ENCODE peak calls at places on chromosomes 4 and X, in four cellular contexts. Y, W, A and M are unnamed samples.

GRCh38 chrX:54423161-54423888 is 16.9 kb upstream of the TSR2 start:
- DNase-seq in A (no peak), Y (no peak), W (peak), M (no peak)

GRCh38 chr4:2042207-2042946 is 16.8 kb upstream of the NAT8L start:
- DNase-seq in W (no peak), A (no peak), Y (no peak), M (no peak)

GRCh38 chr4:6595897-6596537 is 21.0 kb downstream of the MAN2B2 start:
- DNase-seq in A (no peak), Y (no peak), W (no peak), M (peak)

GRCh38 chr4:119068529-119068962 is 67.1 kb upstream of the MYOZ2 start:
- DNase-seq in Y (no peak), W (no peak), A (no peak), M (peak)

GRCh38 chr4:91288702-91289311 is 1015.0 kb upstream of the GRID2 start:
- DNase-seq in Y (no peak), A (no peak), W (no peak), M (no peak)

GRCh38 chrX:69293776-69294601 is 128.7 kb upstream of the PJA1 start:
- DNase-seq in W (no peak), Y (no peak), A (no peak), M (no peak)

GRCh38 chr4:53050361-53050774 is 188.3 kb downstream of the RASL11B start:
- DNase-seq in A (no peak), W (no peak), Y (no peak), M (no peak)

GRCh38 chr4:76504613-76505465 is 69.8 kb downstream of the SHROOM3 start:
- DNase-seq in Y (no peak), W (peak), A (peak), M (peak)

GRCh38 chr4:48570646-48571220 is 80.7 kb downstream of the ZAR1 start:
- DNase-seq in Y (no peak), W (peak), A (no peak), M (no peak)

GRCh38 chr4:121519236-121519838 is 138.5 kb upstream of the QRFPR start:
- DNase-seq in Y (no peak), A (no peak), W (no peak), M (no peak)

GRCh38 chr4:152103181-152103901 is 342.5 kb upstream of the GATB start:
- DNase-seq in Y (no peak), A (no peak), W (no peak), M (no peak)

GRCh38 chrX:97311066-97311778 is 427.5 kb downstream of the RPA4 start:
- DNase-seq in Y (no peak), W (no peak), A (no peak), M (no peak)

GRCh38 chr4:139419388-139419914 is 34.5 kb upstream of the RAB33B start:
- DNase-seq in Y (no peak), W (peak), A (peak), M (peak)
- H3K27ac ChIP-seq in Y (no peak), W (no peak), A (peak), M (peak)

DNA sequence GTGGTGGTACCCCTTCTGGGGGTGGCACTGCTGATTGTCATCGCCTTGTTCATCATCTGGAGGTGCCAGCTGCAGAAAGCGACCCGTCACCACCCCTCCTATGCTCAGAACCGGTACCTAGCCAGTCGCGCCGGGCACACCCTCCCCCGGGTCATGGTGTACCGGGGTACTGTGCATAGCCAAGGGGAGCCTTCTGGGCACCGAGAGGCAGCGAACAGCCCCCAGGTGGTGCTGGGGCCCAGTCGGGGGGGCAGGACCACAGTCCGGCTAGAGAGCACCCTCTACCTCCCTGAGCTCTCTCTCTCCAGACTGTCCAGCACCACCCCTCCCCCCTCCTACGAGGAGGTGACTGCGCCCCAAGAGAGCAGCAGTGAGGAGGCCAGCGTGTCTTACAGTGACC is 5.3 kb downstream of the PRRG3 start:
- DNase-seq in Y (no peak), W (no peak), A (no peak), M (no peak)
- H3K27ac ChIP-seq in Y (no peak), W (no peak), A (no peak), M (no peak)

GRCh38 chr4:17690135-17690534 is 75.7 kb downstream of the MED28 start:
- DNase-seq in Y (no peak), A (no peak), W (no peak), M (no peak)
- H3K27ac ChIP-seq in Y (no peak), A (no peak), W (no peak), M (no peak)

GRCh38 chrX:47574609-47575325 is 7.5 kb upstream of the TIMP1 start:
- DNase-seq in W (no peak), Y (no peak), A (no peak), M (no peak)

GRCh38 chrX:47574096-47574553 is 8.1 kb upstream of the TIMP1 start:
- DNase-seq in A (no peak), Y (no peak), W (no peak), M (no peak)

GRCh38 chrX:47572773-47573333 is 9.4 kb upstream of the TIMP1 start:
- DNase-seq in W (no peak), A (no peak), Y (no peak), M (no peak)

GRCh38 chrX:47571896-47572295 is 10.3 kb upstream of the TIMP1 start:
- DNase-seq in A (no peak), Y (no peak), W (no peak), M (no peak)

DNA sequence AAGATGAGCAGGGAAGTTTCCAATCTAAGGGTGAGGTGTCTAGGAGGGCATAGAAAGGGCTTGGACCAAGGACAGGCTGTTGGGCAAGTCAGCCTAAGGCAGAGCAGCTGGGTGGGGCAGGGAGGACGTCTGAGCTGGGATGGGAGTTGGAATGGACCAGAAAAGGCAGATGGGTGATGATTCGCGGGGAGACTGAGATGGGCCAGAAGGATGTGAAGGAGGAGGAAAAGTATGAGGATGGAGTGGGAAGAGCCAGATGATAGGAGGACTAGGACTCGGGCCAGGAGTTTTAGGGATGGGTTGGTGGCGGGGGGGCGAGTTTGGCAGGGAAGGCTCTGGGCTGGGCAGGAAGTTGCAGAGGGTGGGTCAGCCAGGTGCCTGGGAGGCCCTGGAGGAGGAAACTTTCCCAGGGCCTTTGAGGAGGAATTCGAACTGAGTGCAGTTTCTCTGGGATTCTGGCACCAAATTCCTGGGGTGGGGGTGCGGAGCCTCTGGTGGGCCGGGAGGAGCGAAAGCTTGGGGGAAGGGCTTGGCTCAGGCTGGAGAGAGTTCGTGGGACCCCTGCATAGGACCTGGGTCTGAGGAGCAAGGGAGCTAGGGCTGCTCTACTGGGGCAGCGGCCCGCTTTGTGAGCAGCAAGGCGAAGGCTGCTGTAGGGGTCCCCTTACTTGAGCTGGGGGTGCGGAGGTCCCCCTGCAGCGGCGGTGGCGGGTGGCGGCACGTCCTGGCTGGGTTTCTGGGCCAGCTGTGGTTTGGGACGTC is 8.7 kb upstream of the TIMP1 start:
- DNase-seq in A (peak), Y (no peak), W (no peak), M (peak)
- H3K27ac ChIP-seq in A (peak), Y (peak), W (peak), M (peak)